ENCODE peak calls at places on chromosomes 4 and X, in seven cellular contexts. T is tibial nerve, N is HCT116, X is Peyer's patch, R is suprapubic skin, W is A549, Y is body of pancreas. C is an unnamed sample.
A peak's percentile ranks its signal among the peaks of the same experiment; 100 is the strongest.

GRCh38 chrX:73127700-73128241 is 48.5 kb upstream of the PABPC1L2A start:
- DNase-seq in X (no peak), N (no peak), T (no peak), R (no peak), W (no peak), Y (peak; percentile 11), C (peak; percentile 5)

GRCh38 chrX:71941771-71942170 is 31.1 kb downstream of the NHSL2 start:
- DNase-seq in R (no peak), W (no peak), T (no peak), Y (no peak), N (no peak), X (no peak), C (peak; percentile 33)

GRCh38 chrX:63922221-63922620 is 137.2 kb upstream of the ARHGEF9 start:
- DNase-seq in N (no peak), R (no peak), X (no peak), W (no peak), Y (no peak), T (no peak), C (no peak)

GRCh38 chr4:163384926-163385325 is 41.2 kb downstream of the NPY5R start:
- DNase-seq in N (no peak), X (no peak), R (no peak), T (no peak), Y (no peak), W (no peak), C (no peak)

GRCh38 chr4:21451032-21451431 is 497.5 kb downstream of the KCNIP4 start:
- DNase-seq in Y (no peak), X (no peak), N (no peak), R (no peak), T (no peak), W (no peak), C (no peak)

GRCh38 chr4:155805016-155805415 is 46.2 kb downstream of the GUCY1B1 start:
- DNase-seq in R (no peak), X (no peak), Y (no peak), N (no peak), W (no peak), T (no peak), C (no peak)

GRCh38 chr4:129488427-129488826 is 392.5 kb downstream of the C4orf33 start:
- DNase-seq in W (no peak), R (no peak), N (no peak), X (no peak), Y (no peak), T (no peak), C (no peak)

GRCh38 chrX:85052636-85053343 is 49.1 kb downstream of the APOOL start:
- DNase-seq in R (no peak), T (no peak), Y (no peak), X (no peak), N (peak; percentile 15), W (no peak), C (no peak)

GRCh38 chr4:166252487-166253402 is 379.7 kb downstream of the TLL1 start:
- DNase-seq in W (no peak), X (no peak), R (no peak), N (peak; percentile 37), Y (no peak), T (no peak), C (no peak)

GRCh38 chr4:120304801-120305200 is 238.2 kb upstream of the MAD2L1 start:
- DNase-seq in T (no peak), R (no peak), Y (no peak), N (no peak), X (no peak), W (no peak), C (no peak)

GRCh38 chr4:7419961-7420660 is 14.6 kb downstream of the PSAPL1 start:
- DNase-seq in W (no peak), N (no peak), T (no peak), X (no peak), R (peak; percentile 73), Y (no peak), C (peak; percentile 54)

GRCh38 chrX:11764602-11765067 is 6.6 kb downstream of the MSL3 start:
- DNase-seq in T (no peak), Y (no peak), R (no peak), X (no peak), N (no peak), W (no peak), C (no peak)
- H3K4me3 ChIP-seq in T (no peak overlapping the region), Y (no peak overlapping the region), R (no peak overlapping the region), X (no peak overlapping the region), N (no peak overlapping the region), W (no peak overlapping the region), C (no peak overlapping the region)

DNA sequence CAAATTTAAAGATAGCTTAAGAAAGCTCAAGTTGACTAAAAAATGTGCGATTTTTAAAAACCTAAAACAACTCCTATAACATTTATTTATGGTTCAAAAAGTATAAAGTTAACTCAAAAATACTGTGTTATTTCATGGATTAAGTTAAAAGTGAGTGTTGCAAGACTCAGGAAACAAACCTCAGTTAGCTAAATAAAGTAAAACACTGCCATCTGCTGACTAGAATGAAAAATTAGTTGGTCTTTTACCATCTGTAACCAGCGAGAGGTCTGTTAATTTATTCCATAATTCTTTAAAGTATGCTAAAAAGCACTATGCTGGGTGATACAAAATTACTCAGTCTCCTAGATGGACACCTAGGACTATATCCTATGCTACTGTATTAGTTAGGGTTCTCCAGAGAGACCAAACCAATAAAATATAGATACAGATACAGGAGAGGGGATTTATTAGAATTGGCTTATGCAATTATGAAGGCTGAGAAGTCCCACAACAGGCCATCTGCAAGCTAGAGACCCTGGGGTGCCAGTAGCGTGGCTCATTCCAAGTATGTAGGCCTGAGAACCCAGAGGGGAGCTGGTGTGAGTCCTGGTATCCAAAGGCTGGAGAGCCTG is 4.9 kb upstream of the WDFY3 start:
- DNase-seq in W (peak; percentile 16), N (peak; percentile 26), R (no peak), Y (no peak), T (no peak), X (no peak), C (no peak)
- TF ChIP-seq POLR2A in W (no peak), N (no peak), R (no peak), Y (no peak), T (no peak), X (no peak), C (no peak)

DNA sequence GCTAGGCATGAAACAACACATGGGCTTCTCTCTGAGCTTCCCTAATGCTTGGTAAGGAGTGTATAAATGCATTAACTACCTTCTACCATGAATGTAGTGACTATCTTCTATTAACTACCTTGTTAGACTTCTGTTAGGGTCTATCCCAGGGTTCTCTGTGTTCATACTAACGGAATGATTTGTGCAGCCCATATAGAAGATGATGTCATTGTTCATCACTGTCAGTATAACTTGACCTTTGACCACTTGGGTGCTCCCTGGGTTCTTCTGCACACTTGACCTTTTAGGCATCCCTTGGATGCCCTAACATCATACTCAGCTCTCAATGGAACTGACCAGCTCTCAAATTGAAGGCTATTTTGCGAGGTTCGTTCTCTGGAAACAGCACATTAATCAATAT is 30.8 kb upstream of the CT47C1 start:
- DNase-seq in W (no peak), R (no peak), X (no peak), Y (no peak), N (no peak), T (no peak), C (no peak)
- H3K27ac ChIP-seq in W (no peak overlapping the region), R (no peak overlapping the region), X (peak overlapping the region; percentile 50), Y (no peak overlapping the region), N (no peak overlapping the region), T (no peak overlapping the region), C (no peak overlapping the region)

DNA sequence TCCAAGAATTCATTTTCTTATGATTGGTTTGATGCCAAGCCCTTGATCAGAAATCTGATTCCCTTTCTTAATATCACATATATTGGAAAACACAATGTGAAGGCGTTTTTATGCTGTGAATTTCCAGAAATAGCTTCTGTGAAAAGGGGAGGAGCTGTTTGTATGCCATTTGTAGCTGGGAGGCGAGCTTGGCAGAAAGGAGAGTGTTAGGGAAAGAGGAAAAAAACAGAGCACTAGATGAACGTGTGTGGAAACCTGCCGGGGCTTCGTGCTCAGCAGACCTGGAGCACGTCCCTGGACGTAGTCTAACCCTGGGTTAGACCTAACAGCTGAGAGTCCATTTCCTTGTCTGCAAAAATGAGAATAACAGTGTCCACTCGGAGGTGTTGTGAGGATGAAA is 3.4 kb downstream of the CLCN4 start:
- DNase-seq in X (no peak), T (no peak), Y (no peak), N (no peak), W (no peak), R (no peak), C (no peak)
- H3K4me3 ChIP-seq in X (no peak overlapping the region), T (no peak overlapping the region), Y (no peak overlapping the region), N (no peak overlapping the region), W (no peak overlapping the region), R (no peak overlapping the region), C (no peak overlapping the region)

DNA sequence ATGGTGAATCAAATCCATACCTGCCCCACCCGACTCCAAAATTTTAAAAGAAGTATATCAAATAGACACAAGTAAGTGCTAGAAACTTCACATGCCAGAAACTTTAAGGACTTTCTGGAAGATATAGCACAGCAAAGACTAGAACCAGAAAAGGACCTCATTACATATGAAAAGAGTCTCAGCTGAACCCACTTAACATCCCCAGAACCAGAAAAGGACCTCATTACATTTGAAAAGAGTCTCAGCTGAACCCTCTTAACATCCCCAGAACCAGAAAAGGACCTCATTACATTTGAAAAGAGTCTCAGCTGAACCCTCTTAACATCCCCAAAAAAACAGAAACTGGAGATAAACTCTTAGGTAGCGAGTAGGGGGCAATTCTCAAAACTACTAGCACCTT is 32.3 kb downstream of the STPG2 start:
- DNase-seq in Y (no peak), T (no peak), N (no peak), X (no peak), R (no peak), W (no peak), C (no peak)
- TF ChIP-seq POLR2A in Y (no peak), T (no peak), N (no peak), X (no peak), R (no peak), W (no peak), C (no peak)

GRCh38 chrX:154004315-154004714 is 15.4 kb downstream of the IRAK1 start:
- DNase-seq in T (no peak), N (no peak), R (no peak), W (no peak), Y (no peak), X (no peak), C (no peak)
- H3K27ac ChIP-seq in T (no peak overlapping the region), N (no peak overlapping the region), R (no peak overlapping the region), W (no peak overlapping the region), Y (no peak overlapping the region), X (no peak overlapping the region), C (no peak overlapping the region)

GRCh38 chr4:67702166-67702565 is 1.2 kb upstream of the UBA6 start:
- DNase-seq in T (no peak), N (no peak), R (no peak), Y (no peak), X (no peak), W (no peak), C (no peak)

GRCh38 chr4:67697860-67698655 is 2.9 kb downstream of the UBA6 start:
- DNase-seq in W (no peak), R (no peak), T (no peak), X (no peak), Y (no peak), N (no peak), C (no peak)

GRCh38 chr4:67699603-67700002 is 1.4 kb downstream of the UBA6 start:
- DNase-seq in R (no peak), W (no peak), Y (no peak), X (no peak), N (no peak), T (no peak), C (no peak)

GRCh38 chr4:67700119-67700873 is 659 bp downstream of the UBA6 start:
- DNase-seq in R (no peak), T (no peak), Y (no peak), N (no peak), X (no peak), W (no peak), C (no peak)

GRCh38 chr4:67700874-67701850 is at the start of gene UBA6:
- DNase-seq in Y (peak; percentile 98), W (peak; percentile 81), T (peak; percentile 89), R (peak; percentile 97), N (peak; percentile 93), X (peak; percentile 98), C (peak; percentile 96)
- H3K4me3 ChIP-seq in Y (peak within 1 kb of the TSS; percentile 81), W (peak within 1 kb of the TSS; percentile 71), T (peak within 1 kb of the TSS; percentile 83), R (peak within 1 kb of the TSS; percentile 97), N (peak within 1 kb of the TSS; percentile 92), X (peak within 1 kb of the TSS; percentile 87), C (peak within 1 kb of the TSS; percentile 89)

C was measured in heart left ventricle.